ENCODE peak calls at places on chromosomes 5 and 9, in ten cellular contexts. One of them, this sample, is unnamed. For H3K36me3, the result is how much of the 10 kb centered on the place peaks cover.

GRCh38 chr5:115978779-115979178 is 16.5 kb downstream of the LVRN start:
- DNase-seq in tibial nerve: no peak
- DNase-seq in stomach: no peak
- DNase-seq in Peyer's patch: no peak
- DNase-seq in IMR-90: no peak
- DNase-seq in esophagus squamous epithelium: no peak
- DNase-seq in HCT116: no peak
- DNase-seq in ovary: peak
- DNase-seq in body of pancreas: no peak
- DNase-seq in uterus: no peak
- DNase-seq in this sample: no peak

GRCh38 chr5:41128291-41128690 is 57.1 kb upstream of the MROH2B start:
- DNase-seq in esophagus squamous epithelium: no peak
- DNase-seq in HCT116: no peak
- DNase-seq in body of pancreas: no peak
- DNase-seq in ovary: no peak
- DNase-seq in stomach: no peak
- DNase-seq in Peyer's patch: no peak
- DNase-seq in IMR-90: no peak
- DNase-seq in uterus: no peak
- DNase-seq in tibial nerve: no peak
- DNase-seq in this sample: no peak

GRCh38 chr9:114790521-114790920 is 15.3 kb downstream of the TNFSF15 start:
- DNase-seq in HCT116: no peak
- DNase-seq in Peyer's patch: no peak
- DNase-seq in body of pancreas: no peak
- DNase-seq in IMR-90: no peak
- DNase-seq in esophagus squamous epithelium: no peak
- DNase-seq in uterus: no peak
- DNase-seq in tibial nerve: no peak
- DNase-seq in stomach: no peak
- DNase-seq in ovary: no peak
- DNase-seq in this sample: no peak

GRCh38 chr9:130461731-130462130 is 17.0 kb downstream of the ASS1 start:
- DNase-seq in tibial nerve: no peak
- DNase-seq in Peyer's patch: no peak
- DNase-seq in esophagus squamous epithelium: no peak
- DNase-seq in body of pancreas: no peak
- DNase-seq in stomach: no peak
- DNase-seq in ovary: no peak
- DNase-seq in IMR-90: no peak
- DNase-seq in HCT116: no peak
- DNase-seq in uterus: no peak
- DNase-seq in this sample: no peak

GRCh38 chr9:96136992-96137665 is 164.8 kb downstream of the HSD17B3 start:
- DNase-seq in uterus: no peak
- DNase-seq in esophagus squamous epithelium: no peak
- DNase-seq in HCT116: no peak
- DNase-seq in tibial nerve: peak
- DNase-seq in ovary: peak
- DNase-seq in body of pancreas: no peak
- DNase-seq in Peyer's patch: peak
- DNase-seq in IMR-90: peak
- DNase-seq in stomach: peak
- DNase-seq in this sample: peak

GRCh38 chr5:146529984-146530383 is 14.0 kb upstream of the GPR151 start:
- DNase-seq in tibial nerve: no peak
- DNase-seq in body of pancreas: no peak
- DNase-seq in IMR-90: no peak
- DNase-seq in stomach: no peak
- DNase-seq in uterus: no peak
- DNase-seq in ovary: no peak
- DNase-seq in Peyer's patch: no peak
- DNase-seq in HCT116: no peak
- DNase-seq in esophagus squamous epithelium: no peak
- DNase-seq in this sample: no peak

GRCh38 chr9:4026925-4027324 is 272.9 kb downstream of the GLIS3 start:
- DNase-seq in esophagus squamous epithelium: no peak
- DNase-seq in ovary: no peak
- DNase-seq in uterus: no peak
- DNase-seq in IMR-90: no peak
- DNase-seq in tibial nerve: no peak
- DNase-seq in Peyer's patch: no peak
- DNase-seq in HCT116: no peak
- DNase-seq in body of pancreas: no peak
- DNase-seq in stomach: no peak
- DNase-seq in this sample: no peak

GRCh38 chr9:72362680-72363139 is 2.3 kb downstream of the ZFAND5 start:
- DNase-seq in HCT116: no peak
- DNase-seq in tibial nerve: peak
- DNase-seq in esophagus squamous epithelium: no peak
- DNase-seq in uterus: peak
- DNase-seq in body of pancreas: peak
- DNase-seq in ovary: peak
- DNase-seq in Peyer's patch: peak
- DNase-seq in IMR-90: peak
- DNase-seq in stomach: peak
- DNase-seq in this sample: peak

DNA sequence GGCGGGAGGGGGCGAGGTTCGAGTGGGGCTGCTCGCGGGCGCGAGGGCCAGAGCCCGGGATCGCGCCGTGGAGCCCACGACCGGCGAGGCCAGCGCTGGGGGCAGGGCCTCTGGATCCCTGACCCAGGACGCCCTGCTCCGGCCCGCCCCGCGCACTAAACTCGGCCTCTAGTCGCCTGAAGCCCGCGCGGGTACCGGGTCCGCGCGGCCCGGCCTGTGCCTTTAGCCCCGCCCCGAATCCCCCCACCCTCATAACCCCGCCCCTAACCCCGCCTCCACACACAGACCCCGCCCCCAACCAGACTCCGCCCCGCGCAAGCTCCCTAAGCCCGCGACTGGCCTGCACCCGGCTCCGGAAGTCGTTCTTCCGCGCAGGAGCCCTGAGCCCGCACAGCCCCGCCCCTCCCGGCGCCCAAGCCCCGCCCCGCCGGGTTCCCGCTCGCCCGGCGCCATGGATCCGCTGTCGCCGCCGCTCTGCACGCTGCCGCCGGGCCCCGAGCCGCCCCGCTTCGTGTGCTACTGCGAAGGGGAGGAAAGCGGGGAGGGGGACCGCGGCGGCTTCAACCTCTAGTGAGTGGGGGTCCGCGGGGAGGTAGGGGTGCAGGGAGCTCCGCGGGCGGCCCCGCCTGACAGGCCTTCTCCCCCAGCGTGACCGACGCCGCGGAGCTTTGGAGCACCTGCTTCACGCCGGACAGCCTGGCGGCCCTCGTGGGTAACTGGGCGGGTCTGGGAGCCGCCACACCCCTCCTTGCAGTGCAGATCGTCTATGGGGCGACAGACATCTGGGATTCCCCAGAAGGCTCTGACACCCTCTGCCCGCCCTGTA is at the start of gene PAXX:
- DNase-seq in body of pancreas: peak
- DNase-seq in Peyer's patch: peak
- DNase-seq in esophagus squamous epithelium: peak
- DNase-seq in ovary: peak
- DNase-seq in uterus: peak
- DNase-seq in tibial nerve: peak
- DNase-seq in IMR-90: peak
- DNase-seq in stomach: peak
- DNase-seq in HCT116: peak
- DNase-seq in this sample: peak
- TF ChIP-seq POLR2A in body of pancreas: peak
- TF ChIP-seq POLR2A in Peyer's patch: peak
- TF ChIP-seq POLR2A in esophagus squamous epithelium: peak
- TF ChIP-seq POLR2A in ovary: peak
- TF ChIP-seq POLR2A in uterus: peak
- TF ChIP-seq POLR2A in tibial nerve: no peak
- TF ChIP-seq POLR2A in IMR-90: no peak
- TF ChIP-seq POLR2A in stomach: no peak
- TF ChIP-seq POLR2A in HCT116: peak
- TF ChIP-seq POLR2A in this sample: peak

DNA sequence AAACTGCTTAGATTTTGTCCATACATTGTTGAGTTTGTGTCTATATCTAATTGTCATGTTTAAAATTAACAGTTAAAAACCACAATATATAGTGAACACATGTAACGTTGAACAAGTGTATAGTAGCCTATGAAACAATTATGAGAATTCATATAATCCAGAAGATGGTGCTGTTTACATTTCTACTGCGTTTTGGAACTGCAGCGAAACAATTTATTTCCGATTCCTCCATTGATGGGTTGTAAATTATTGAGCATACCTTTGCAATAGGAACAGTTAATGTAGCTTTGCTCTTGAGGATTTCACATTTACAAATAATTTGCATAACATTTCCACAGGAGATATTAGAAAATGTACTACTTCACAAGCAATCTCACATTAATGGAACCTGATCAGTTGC is 411.8 kb downstream of the CDH10 start:
- DNase-seq in Peyer's patch: no peak
- DNase-seq in esophagus squamous epithelium: no peak
- DNase-seq in IMR-90: no peak
- DNase-seq in uterus: no peak
- DNase-seq in HCT116: no peak
- DNase-seq in stomach: no peak
- DNase-seq in tibial nerve: no peak
- DNase-seq in body of pancreas: no peak
- DNase-seq in ovary: no peak
- DNase-seq in this sample: no peak
- TF ChIP-seq CTCF in Peyer's patch: no peak
- TF ChIP-seq CTCF in esophagus squamous epithelium: no peak
- TF ChIP-seq CTCF in IMR-90: no peak
- TF ChIP-seq CTCF in uterus: no peak
- TF ChIP-seq CTCF in HCT116: no peak
- TF ChIP-seq CTCF in stomach: no peak
- TF ChIP-seq CTCF in tibial nerve: no peak
- TF ChIP-seq CTCF in body of pancreas: no peak
- TF ChIP-seq CTCF in ovary: no peak
- TF ChIP-seq CTCF in this sample: no peak

DNA sequence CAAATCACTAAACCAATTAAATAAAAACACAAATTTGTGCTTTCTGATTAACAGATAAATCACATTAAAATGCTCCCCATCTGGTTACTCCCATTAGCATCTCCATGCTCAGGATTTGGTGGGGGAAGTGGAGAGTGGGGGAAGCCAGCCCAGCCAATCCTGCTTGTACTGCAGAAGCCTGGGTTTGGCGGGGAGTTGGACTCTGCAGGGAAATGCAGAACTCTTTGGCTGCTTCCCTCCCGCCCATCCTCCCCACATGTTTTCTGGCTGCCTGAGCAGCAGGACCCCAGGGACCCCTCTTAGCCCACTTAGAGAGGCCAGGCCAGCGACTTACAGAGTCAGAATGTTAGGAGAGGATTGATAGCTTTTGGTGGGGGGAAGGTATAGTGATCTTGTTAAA is 59.5 kb upstream of the FOXI1 start:
- DNase-seq in stomach: no peak
- DNase-seq in IMR-90: no peak
- DNase-seq in ovary: no peak
- DNase-seq in tibial nerve: no peak
- DNase-seq in esophagus squamous epithelium: no peak
- DNase-seq in HCT116: no peak
- DNase-seq in body of pancreas: no peak
- DNase-seq in uterus: no peak
- DNase-seq in Peyer's patch: no peak
- DNase-seq in this sample: no peak
- H3K36me3 ChIP-seq in stomach: under half
- H3K36me3 ChIP-seq in IMR-90: under half
- H3K36me3 ChIP-seq in ovary: under half
- H3K36me3 ChIP-seq in tibial nerve: under half
- H3K36me3 ChIP-seq in esophagus squamous epithelium: under half
- H3K36me3 ChIP-seq in HCT116: under half
- H3K36me3 ChIP-seq in body of pancreas: under half
- H3K36me3 ChIP-seq in uterus: under half
- H3K36me3 ChIP-seq in Peyer's patch: under half
- H3K36me3 ChIP-seq in this sample: under half

DNA sequence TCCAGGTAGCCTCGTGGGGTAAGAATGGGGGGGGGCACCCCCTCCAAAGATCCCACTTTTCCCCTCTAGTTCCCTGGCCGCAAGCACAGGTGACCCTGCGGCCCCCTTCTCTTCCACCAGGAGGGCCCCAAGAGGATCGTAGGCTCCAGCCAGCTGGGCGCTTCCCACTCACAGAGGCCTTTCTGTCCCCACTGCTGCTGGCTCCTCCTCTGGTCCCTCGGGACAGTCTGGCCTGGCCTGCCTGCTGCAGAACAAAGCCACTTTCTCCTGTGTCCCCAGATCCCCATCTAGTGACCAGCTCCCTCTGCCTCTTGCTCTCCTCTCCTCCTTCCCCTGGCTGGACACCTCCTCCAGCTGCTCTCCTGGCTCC is 534 bp upstream of the SAPCD2 start:
- DNase-seq in IMR-90: no peak
- DNase-seq in Peyer's patch: no peak
- DNase-seq in tibial nerve: no peak
- DNase-seq in HCT116: no peak
- DNase-seq in ovary: no peak
- DNase-seq in esophagus squamous epithelium: no peak
- DNase-seq in body of pancreas: no peak
- DNase-seq in stomach: no peak
- DNase-seq in uterus: no peak
- DNase-seq in this sample: peak
- TF ChIP-seq POLR2A in IMR-90: no peak
- TF ChIP-seq POLR2A in Peyer's patch: no peak
- TF ChIP-seq POLR2A in tibial nerve: no peak
- TF ChIP-seq POLR2A in HCT116: peak
- TF ChIP-seq POLR2A in ovary: no peak
- TF ChIP-seq POLR2A in esophagus squamous epithelium: no peak
- TF ChIP-seq POLR2A in body of pancreas: no peak
- TF ChIP-seq POLR2A in stomach: no peak
- TF ChIP-seq POLR2A in uterus: no peak
- TF ChIP-seq POLR2A in this sample: no peak

GRCh38 chr9:118522093-118523028 is 818.2 kb downstream of the TLR4 start:
- DNase-seq in uterus: peak
- DNase-seq in IMR-90: no peak
- DNase-seq in HCT116: no peak
- DNase-seq in stomach: no peak
- DNase-seq in Peyer's patch: peak
- DNase-seq in ovary: no peak
- DNase-seq in body of pancreas: peak
- DNase-seq in esophagus squamous epithelium: no peak
- DNase-seq in tibial nerve: no peak
- DNase-seq in this sample: peak
- TF ChIP-seq CTCF in uterus: no peak
- TF ChIP-seq CTCF in IMR-90: peak
- TF ChIP-seq CTCF in HCT116: no peak
- TF ChIP-seq CTCF in stomach: no peak
- TF ChIP-seq CTCF in Peyer's patch: peak
- TF ChIP-seq CTCF in ovary: no peak
- TF ChIP-seq CTCF in body of pancreas: peak
- TF ChIP-seq CTCF in esophagus squamous epithelium: peak
- TF ChIP-seq CTCF in tibial nerve: no peak
- TF ChIP-seq CTCF in this sample: peak

DNA sequence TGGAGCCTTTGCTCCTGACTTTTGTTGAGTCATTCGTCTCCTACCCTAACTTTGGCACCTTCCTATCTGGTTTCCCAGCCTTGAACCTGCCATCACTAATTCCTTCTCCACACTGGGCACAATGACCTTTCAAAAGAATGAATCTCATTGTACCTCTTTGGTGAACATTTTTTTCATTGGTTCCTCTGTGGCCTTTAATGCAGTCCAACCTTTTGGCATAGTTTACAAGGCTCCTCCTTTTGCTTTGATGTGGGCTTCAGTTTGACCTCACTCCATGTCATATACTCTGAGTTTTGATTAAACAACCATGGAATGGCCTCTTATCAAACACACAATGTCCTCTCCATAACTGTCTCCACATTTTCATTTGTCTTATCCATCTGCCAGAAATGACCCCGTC is 14.5 kb upstream of the ROPN1L start:
- DNase-seq in body of pancreas: no peak
- DNase-seq in HCT116: no peak
- DNase-seq in Peyer's patch: no peak
- DNase-seq in esophagus squamous epithelium: no peak
- DNase-seq in IMR-90: no peak
- DNase-seq in stomach: no peak
- DNase-seq in ovary: no peak
- DNase-seq in uterus: no peak
- DNase-seq in tibial nerve: no peak
- DNase-seq in this sample: no peak
- H3K36me3 ChIP-seq in body of pancreas: under half
- H3K36me3 ChIP-seq in HCT116: under half
- H3K36me3 ChIP-seq in Peyer's patch: half or more
- H3K36me3 ChIP-seq in esophagus squamous epithelium: under half
- H3K36me3 ChIP-seq in IMR-90: under half
- H3K36me3 ChIP-seq in stomach: half or more
- H3K36me3 ChIP-seq in ovary: under half
- H3K36me3 ChIP-seq in uterus: under half
- H3K36me3 ChIP-seq in tibial nerve: under half
- H3K36me3 ChIP-seq in this sample: under half